ENCODE peak calls at places on chromosomes 4 and X, in seven cellular contexts. L is left colon; I is substantia nigra; V is mucosa of gallbladder; K is endodermal cell; W is activated naive CD8-positive, alpha-beta T cell treated with anti-CD3 and anti-CD28 coated beads, Interleukin-2, amount 50 U/mL, for 24 hours; E is cardiac fibroblast. Z is an unnamed sample.

GRCh38 chrX:103437147-103437873 is 61.0 kb downstream of the BEX3 start:
- DNase-seq in W (no peak), E (peak; percentile 32), K (peak; percentile 43), I (no peak), V (no peak), L (no peak), Z (no peak)

GRCh38 chrX:139192386-139192961 is 338.1 kb upstream of the F9 start:
- DNase-seq in V (no peak), E (no peak), K (no peak), L (no peak), I (no peak), W (no peak), Z (no peak)

GRCh38 chr4:107800058-107800457 is 24.7 kb upstream of the SGMS2 start:
- DNase-seq in W (no peak), V (peak; percentile 77), K (no peak), E (no peak), I (no peak), L (peak; percentile 62), Z (peak; percentile 59)

GRCh38 chr4:87192155-87192919 is 28.1 kb downstream of the KLHL8 start:
- DNase-seq in L (no peak), W (no peak), K (no peak), I (no peak), V (no peak), E (peak; percentile 24), Z (no peak)

GRCh38 chr4:187501731-187502130 is 493.8 kb upstream of the ZFP42 start:
- DNase-seq in E (no peak), I (no peak), K (no peak), W (no peak), L (no peak), V (no peak), Z (no peak)

GRCh38 chr4:40763228-40763716 is 13.5 kb downstream of the NSUN7 start:
- DNase-seq in K (no peak), L (no peak), I (no peak), E (peak; percentile 52), V (no peak), W (peak; percentile 37), Z (no peak)

GRCh38 chrX:72394518-72395163 is 88.9 kb upstream of the CITED1 start:
- DNase-seq in L (no peak), I (no peak), E (peak; percentile 38), V (no peak), K (no peak), W (no peak), Z (no peak)

GRCh38 chr4:168830777-168831512 is 179.1 kb downstream of the CBR4 start:
- DNase-seq in K (no peak), V (no peak), W (no peak), L (no peak), E (peak; percentile 57), I (no peak), Z (no peak)

GRCh38 chrX:154840856-154841255 is 6.4 kb upstream of the SMIM9 start:
- DNase-seq in L (no peak), W (no peak), E (peak; percentile 75), I (no peak), V (no peak), K (no peak), Z (no peak)

GRCh38 chrX:13085533-13085932 is 41.1 kb upstream of the FAM9C start:
- DNase-seq in V (no peak), E (no peak), L (no peak), I (no peak), W (peak; percentile 44), K (no peak), Z (no peak)

GRCh38 chr4:75004755-75005668 is 72.1 kb downstream of the PARM1 start:
- DNase-seq in E (no peak), W (no peak), I (no peak), L (no peak), V (peak; percentile 51), K (no peak), Z (no peak)

GRCh38 chr4:152244659-152245058 is 291.2 kb downstream of the FBXW7 start:
- DNase-seq in E (no peak), K (no peak), L (no peak), I (no peak), V (no peak), W (no peak), Z (no peak)

GRCh38 chr4:37988670-37989069 is 28.5 kb downstream of the PTTG2 start:
- DNase-seq in L (no peak), W (no peak), K (peak; percentile 79), E (no peak), I (no peak), V (no peak), Z (no peak)

GRCh38 chr4:53273726-53274125 is 92.1 kb downstream of the SCFD2 start:
- DNase-seq in W (no peak), V (no peak), K (no peak), E (peak; percentile 67), L (no peak), I (no peak), Z (no peak)

GRCh38 chrX:78659955-78660354 is 827 bp upstream of the RTL3 start:
- DNase-seq in W (no peak), I (no peak), E (no peak), L (no peak), K (no peak), V (no peak), Z (no peak)

GRCh38 chrX:108001218-108001814 is 19.1 kb upstream of the TEX13B start:
- DNase-seq in W (no peak), L (peak; percentile 8), K (peak; percentile 57), I (no peak), E (peak; percentile 67), V (no peak), Z (no peak)

GRCh38 chr4:19025031-19025430 is 1003.5 kb upstream of the LCORL start:
- DNase-seq in I (no peak), W (no peak), E (no peak), V (no peak), K (no peak), L (no peak), Z (no peak)

GRCh38 chr4:73964862-73965611 is 16.8 kb downstream of the PF4 start:
- DNase-seq in W (no peak), E (peak; percentile 42), K (peak; percentile 93), L (peak; percentile 14), I (no peak), V (peak; percentile 18), Z (no peak)

GRCh38 chr4:3836802-3837601 is 70.8 kb downstream of the ADRA2C start:
- DNase-seq in W (peak; percentile 10), V (no peak), K (peak; percentile 95), E (no peak), I (no peak), L (no peak), Z (no peak)

GRCh38 chr4:148442830-148443549 is 776 bp upstream of the NR3C2 start:
- DNase-seq in E (peak; percentile 34), L (no peak), V (no peak), W (no peak), I (no peak), K (no peak), Z (peak; percentile 42)

GRCh38 chr4:4259484-4260100 is 11.6 kb upstream of the TMEM128 start:
- DNase-seq in I (no peak), V (no peak), W (no peak), K (no peak), L (no peak), E (no peak), Z (no peak)

GRCh38 chr4:8238515-8239053 is 31.0 kb upstream of the HTRA3 start:
- DNase-seq in I (no peak), W (no peak), V (no peak), L (no peak), E (no peak), K (peak; percentile 87), Z (peak; percentile 21)

GRCh38 chr4:142983111-142983510 is 137.0 kb upstream of the INPP4B start:
- DNase-seq in K (no peak), I (no peak), L (no peak), E (no peak), W (no peak), V (no peak), Z (no peak)

GRCh38 chr4:120155287-120155686 is 88.6 kb upstream of the MAD2L1 start:
- DNase-seq in I (no peak), W (no peak), K (no peak), E (peak; percentile 29), L (no peak), V (no peak), Z (no peak)

GRCh38 chr4:15373363-15373762 is 54.5 kb upstream of the C1QTNF7 start:
- DNase-seq in W (no peak), V (no peak), E (peak; percentile 50), L (no peak), I (no peak), K (no peak), Z (no peak)

GRCh38 chr4:41525129-41525528 is 12.8 kb upstream of the LIMCH1 start:
- DNase-seq in E (peak; percentile 85), V (no peak), W (no peak), L (no peak), I (no peak), K (peak; percentile 71), Z (no peak)

GRCh38 chr4:17376205-17376604 is 135.7 kb downstream of the QDPR start:
- DNase-seq in E (peak; percentile 36), I (no peak), L (no peak), V (no peak), W (no peak), K (no peak), Z (no peak)

GRCh38 chr4:112327950-112328349 is 30.8 kb downstream of the ALPK1 start:
- DNase-seq in K (peak; percentile 52), V (no peak), I (no peak), W (no peak), E (peak; percentile 78), L (no peak), Z (no peak)

GRCh38 chrX:133444952-133445831 is 29.9 kb upstream of the GPC4 start:
- DNase-seq in L (peak; percentile 24), I (no peak), W (no peak), V (no peak), K (peak; percentile 83), E (no peak), Z (peak; percentile 16)

GRCh38 chr4:18480342-18480741 is 458.8 kb upstream of the LCORL start:
- DNase-seq in V (no peak), W (no peak), K (no peak), L (no peak), I (no peak), E (no peak), Z (no peak)

GRCh38 chrX:42109428-42109827 is 186.1 kb upstream of the CASK start:
- DNase-seq in L (no peak), I (no peak), W (no peak), K (no peak), V (no peak), E (no peak), Z (no peak)

GRCh38 chr4:77819409-77819835 is 254 bp upstream of the CNOT6L start:
- DNase-seq in K (no peak), W (no peak), E (no peak), I (peak; percentile 36), V (peak; percentile 18), L (no peak), Z (no peak)

Z was measured in transverse colon.